ENCODE peak calls at places on chromosomes 12 and 14, in five cellular contexts. L is stomach, C is H1, R is HepG2, F is K562. Q is an unnamed sample. For H3K4me1, the result is how much of the 10 kb centered on the place peaks cover.

GRCh38 chr14:36556811-36557433 is 25.5 kb downstream of the NKX2-8 start:
- DNase-seq in L (no peak), C (no peak), R (peak), F (peak), Q (no peak)

GRCh38 chr12:2172486-2173214 is 119.9 kb downstream of the CACNA1C start:
- DNase-seq in L (no peak), C (no peak), R (no peak), F (no peak), Q (no peak)

GRCh38 chr12:25152055-25152454 is 42.9 kb downstream of the DNAI7 start:
- DNase-seq in L (no peak), C (no peak), R (no peak), F (no peak), Q (no peak)

GRCh38 chr12:110858848-110859247 is 12.1 kb downstream of the CCDC63 start:
- DNase-seq in L (no peak), C (no peak), R (no peak), F (no peak), Q (no peak)

GRCh38 chr12:4784404-4785054 is 64.3 kb downstream of the GALNT8 start:
- DNase-seq in L (no peak), C (no peak), R (no peak), F (no peak), Q (no peak)

GRCh38 chr14:39432179-39432618 is at the start of gene FBXO33:
- DNase-seq in L (peak), C (peak), R (peak), F (peak), Q (peak)

GRCh38 chr12:23185346-23185745 is 560.4 kb downstream of the ETNK1 start:
- DNase-seq in L (no peak), C (no peak), R (no peak), F (no peak), Q (no peak)

GRCh38 chr12:25100738-25101445 is 94.1 kb downstream of the DNAI7 start:
- DNase-seq in L (no peak), C (no peak), R (no peak), F (no peak), Q (no peak)

GRCh38 chr12:79826267-79827128 is 108.4 kb downstream of the PPP1R12A start:
- DNase-seq in L (no peak), C (no peak), R (peak), F (no peak), Q (no peak)

GRCh38 chr12:84660139-84660538 is 252.5 kb downstream of the SLC6A15 start:
- DNase-seq in L (no peak), C (no peak), R (no peak), F (no peak), Q (no peak)

GRCh38 chr14:58408681-58409080 is 13.0 kb downstream of the TOMM20L start:
- DNase-seq in L (no peak), C (no peak), R (no peak), F (no peak), Q (no peak)

GRCh38 chr14:103243764-103244737 is 90.0 kb upstream of the EIF5 start:
- DNase-seq in L (no peak), C (no peak), R (peak), F (no peak), Q (no peak)

GRCh38 chr14:36663404-36664321 is 2.0 kb downstream of the PAX9 start:
- DNase-seq in L (no peak), C (no peak), R (no peak), F (no peak), Q (no peak)

GRCh38 chr12:116406529-116406928 is 129.0 kb upstream of the MED13L start:
- DNase-seq in L (peak), C (peak), R (peak), F (peak), Q (peak)

GRCh38 chr14:104352493-104353220 is 214.3 kb downstream of the KIF26A start:
- DNase-seq in L (peak), C (no peak), R (no peak), F (no peak), Q (no peak)

GRCh38 chr12:88248606-88249005 is 106.5 kb downstream of the TMTC3 start:
- DNase-seq in L (no peak), C (no peak), R (no peak), F (no peak), Q (no peak)
- H3K4me1 ChIP-seq in L (under half), C (under half), R (under half), F (under half), Q (under half)

DNA sequence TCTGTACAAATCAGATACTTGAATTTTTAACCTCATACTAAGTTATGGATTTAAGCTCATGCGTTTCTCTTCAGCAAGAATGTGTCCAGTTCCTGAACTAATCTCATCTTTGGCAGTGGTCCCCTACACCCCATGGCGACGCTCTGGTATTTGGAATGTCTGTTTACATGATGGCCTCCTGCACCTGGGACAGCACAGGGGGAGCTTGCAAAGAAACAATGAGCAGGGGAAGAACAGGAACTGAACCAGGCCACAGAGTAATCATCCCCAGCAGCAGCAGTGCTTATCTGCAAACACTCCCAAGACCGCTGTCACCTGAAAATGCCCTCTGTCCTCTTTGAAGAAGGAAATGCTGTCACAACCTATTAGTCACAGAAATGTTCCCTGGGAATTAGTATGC is 279.6 kb upstream of the FLRT2 start:
- DNase-seq in L (no peak), C (peak), R (no peak), F (no peak), Q (no peak)
- TF ChIP-seq EP300 in L (no peak), C (peak), R (no peak), F (no peak), Q (no peak)

GRCh38 chr12:49828143-49829091 is at the start of gene NCKAP5L:
- DNase-seq in L (peak), C (peak), R (peak), F (peak), Q (peak)

GRCh38 chr12:49824886-49825285 is 3.3 kb downstream of the NCKAP5L start:
- DNase-seq in L (no peak), C (no peak), R (no peak), F (no peak), Q (no peak)

GRCh38 chr12:49825971-49826421 is 2.2 kb downstream of the NCKAP5L start:
- DNase-seq in L (no peak), C (no peak), R (no peak), F (no peak), Q (no peak)

GRCh38 chr12:49825360-49825970 is 2.7 kb downstream of the NCKAP5L start:
- DNase-seq in L (no peak), C (no peak), R (no peak), F (peak), Q (no peak)

GRCh38 chr12:49827351-49828099 is 688 bp downstream of the NCKAP5L start:
- DNase-seq in L (peak), C (no peak), R (peak), F (peak), Q (peak)
- TF ChIP-seq POLR2AphosphoS5 in L (peak), C (no peak), R (peak), F (no peak), Q (no peak)

DNA sequence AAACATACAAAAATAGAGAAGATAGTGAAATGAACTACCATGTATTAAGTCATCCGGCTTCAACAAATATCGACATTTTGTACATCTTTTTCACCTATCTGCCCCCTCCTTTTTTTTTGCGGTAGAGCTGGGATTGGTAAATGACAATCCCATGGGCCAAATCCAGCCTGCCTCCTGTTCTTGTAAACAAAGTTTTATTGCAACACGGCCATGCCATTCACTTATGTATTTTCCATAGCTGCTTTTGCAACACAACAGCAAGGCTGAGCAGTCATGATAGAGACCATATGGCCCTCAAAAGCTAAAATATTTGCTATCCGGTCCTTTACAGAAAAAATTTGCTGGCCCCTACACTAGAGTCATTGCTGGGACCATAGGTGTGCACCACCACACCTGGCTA is 58.1 kb upstream of the PLEKHG3 start:
- DNase-seq in L (no peak), C (no peak), R (no peak), F (no peak), Q (no peak)
- H3K4me1 ChIP-seq in L (under half), C (under half), R (under half), F (under half), Q (under half)

GRCh38 chr14:69005432-69006148 is 26.5 kb upstream of the ACTN1 start:
- DNase-seq in L (peak), C (no peak), R (peak), F (peak), Q (peak)
- TF ChIP-seq EP300 in L (no peak), C (no peak), R (no peak), F (no peak), Q (peak)

GRCh38 chr14:51023964-51024363 is 70.9 kb downstream of the TRIM9 start:
- DNase-seq in L (no peak), C (no peak), R (no peak), F (no peak), Q (no peak)

GRCh38 chr14:51028851-51029754 is 65.8 kb downstream of the TRIM9 start:
- DNase-seq in L (no peak), C (no peak), R (no peak), F (no peak), Q (no peak)

GRCh38 chr14:51020024-51020710 is 74.7 kb downstream of the TRIM9 start:
- DNase-seq in L (no peak), C (no peak), R (no peak), F (no peak), Q (no peak)

GRCh38 chr14:51022769-51023168 is 72.1 kb downstream of the TRIM9 start:
- DNase-seq in L (no peak), C (no peak), R (no peak), F (no peak), Q (no peak)

DNA sequence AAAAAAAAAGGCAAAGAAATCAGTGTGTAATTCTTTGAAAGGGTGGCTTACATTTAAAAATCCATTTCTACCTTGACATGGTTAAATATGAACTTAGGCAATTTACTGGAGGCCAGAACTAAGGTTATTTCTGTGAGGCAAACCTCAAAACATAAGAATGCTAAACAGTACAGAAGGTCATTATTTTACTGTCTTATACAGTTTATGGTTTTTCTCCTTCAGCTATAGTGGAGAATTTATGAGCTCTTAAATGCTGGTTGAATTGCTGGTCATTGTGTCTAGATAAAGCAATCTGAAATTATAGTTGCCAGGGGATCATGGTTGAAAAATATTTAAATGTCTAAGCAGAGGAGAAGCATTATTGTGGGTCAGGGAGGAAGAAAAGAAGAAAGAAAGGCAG is 70.5 kb downstream of the TRIM9 start:
- DNase-seq in L (no peak), C (no peak), R (no peak), F (no peak), Q (no peak)
- TF ChIP-seq POLR2AphosphoS5 in L (no peak), C (no peak), R (no peak), F (no peak), Q (peak)

GRCh38 chr12:81085832-81086231 is 8.0 kb downstream of the ACSS3 start:
- DNase-seq in L (no peak), C (no peak), R (peak), F (no peak), Q (no peak)
- H3K4me1 ChIP-seq in L (under half), C (under half), R (half or more), F (under half), Q (under half)

GRCh38 chr12:11732760-11733159 is 83.3 kb downstream of the ETV6 start:
- DNase-seq in L (no peak), C (no peak), R (no peak), F (no peak), Q (no peak)
- TF ChIP-seq EP300 in L (no peak), C (no peak), R (no peak), F (no peak), Q (no peak)